ENCODE peak calls at places on chromosomes 13 and 19, in eight cellular contexts. One of them, this sample, is unnamed. For H3K36me3, the result is how much of the 10 kb centered on the place peaks cover.

GRCh38 chr19:37928527-37929286 is 21.7 kb downstream of the SIPA1L3 start:
- DNase-seq in heart right ventricle: no peak
- DNase-seq in adrenal gland: no peak
- DNase-seq in uterus: no peak
- DNase-seq in psoas muscle: no peak
- DNase-seq in CD4-positive, alpha-beta memory T cell: no peak
- DNase-seq in astrocyte: no peak
- DNase-seq in left lung: no peak
- DNase-seq in this sample: no peak

GRCh38 chr19:30074741-30075460 is 132.9 kb downstream of the URI1 start:
- DNase-seq in astrocyte: no peak
- DNase-seq in CD4-positive, alpha-beta memory T cell: no peak
- DNase-seq in adrenal gland: no peak
- DNase-seq in psoas muscle: peak
- DNase-seq in uterus: no peak
- DNase-seq in heart right ventricle: no peak
- DNase-seq in left lung: peak
- DNase-seq in this sample: no peak

GRCh38 chr13:36438594-36439483 is 6.5 kb downstream of the CCNA1 start:
- DNase-seq in left lung: no peak
- DNase-seq in astrocyte: no peak
- DNase-seq in psoas muscle: no peak
- DNase-seq in CD4-positive, alpha-beta memory T cell: no peak
- DNase-seq in adrenal gland: no peak
- DNase-seq in uterus: no peak
- DNase-seq in heart right ventricle: no peak
- DNase-seq in this sample: no peak

GRCh38 chr13:51257187-51257586 is 35.0 kb downstream of the FAM124A start:
- DNase-seq in psoas muscle: no peak
- DNase-seq in uterus: no peak
- DNase-seq in astrocyte: no peak
- DNase-seq in adrenal gland: no peak
- DNase-seq in heart right ventricle: no peak
- DNase-seq in left lung: no peak
- DNase-seq in CD4-positive, alpha-beta memory T cell: no peak
- DNase-seq in this sample: no peak

GRCh38 chr19:11887618-11888531 is at the start of gene ZNF69:
- DNase-seq in heart right ventricle: peak
- DNase-seq in CD4-positive, alpha-beta memory T cell: peak
- DNase-seq in left lung: peak
- DNase-seq in astrocyte: peak
- DNase-seq in adrenal gland: peak
- DNase-seq in psoas muscle: peak
- DNase-seq in uterus: peak
- DNase-seq in this sample: peak

GRCh38 chr19:10543420-10544241 is at the start of gene ATG4D:
- DNase-seq in heart right ventricle: peak
- DNase-seq in adrenal gland: peak
- DNase-seq in astrocyte: no peak
- DNase-seq in left lung: peak
- DNase-seq in CD4-positive, alpha-beta memory T cell: peak
- DNase-seq in psoas muscle: peak
- DNase-seq in uterus: peak
- DNase-seq in this sample: peak

GRCh38 chr19:18249834-18250233 is 23.6 kb upstream of the PDE4C start:
- DNase-seq in astrocyte: no peak
- DNase-seq in adrenal gland: no peak
- DNase-seq in psoas muscle: no peak
- DNase-seq in heart right ventricle: no peak
- DNase-seq in CD4-positive, alpha-beta memory T cell: no peak
- DNase-seq in left lung: no peak
- DNase-seq in uterus: no peak
- DNase-seq in this sample: no peak

GRCh38 chr13:87810391-87810801 is 139.2 kb downstream of the SLITRK5 start:
- DNase-seq in CD4-positive, alpha-beta memory T cell: no peak
- DNase-seq in adrenal gland: no peak
- DNase-seq in psoas muscle: no peak
- DNase-seq in heart right ventricle: no peak
- DNase-seq in uterus: no peak
- DNase-seq in astrocyte: no peak
- DNase-seq in left lung: no peak
- DNase-seq in this sample: no peak

GRCh38 chr13:73596382-73596781 is 537.6 kb downstream of the KLF5 start:
- DNase-seq in uterus: no peak
- DNase-seq in CD4-positive, alpha-beta memory T cell: no peak
- DNase-seq in heart right ventricle: no peak
- DNase-seq in astrocyte: no peak
- DNase-seq in psoas muscle: no peak
- DNase-seq in adrenal gland: no peak
- DNase-seq in left lung: no peak
- DNase-seq in this sample: no peak

GRCh38 chr19:41533691-41534090 is 42.3 kb upstream of the CEACAM21 start:
- DNase-seq in CD4-positive, alpha-beta memory T cell: no peak
- DNase-seq in heart right ventricle: no peak
- DNase-seq in uterus: no peak
- DNase-seq in astrocyte: no peak
- DNase-seq in adrenal gland: no peak
- DNase-seq in psoas muscle: no peak
- DNase-seq in left lung: no peak
- DNase-seq in this sample: no peak

DNA sequence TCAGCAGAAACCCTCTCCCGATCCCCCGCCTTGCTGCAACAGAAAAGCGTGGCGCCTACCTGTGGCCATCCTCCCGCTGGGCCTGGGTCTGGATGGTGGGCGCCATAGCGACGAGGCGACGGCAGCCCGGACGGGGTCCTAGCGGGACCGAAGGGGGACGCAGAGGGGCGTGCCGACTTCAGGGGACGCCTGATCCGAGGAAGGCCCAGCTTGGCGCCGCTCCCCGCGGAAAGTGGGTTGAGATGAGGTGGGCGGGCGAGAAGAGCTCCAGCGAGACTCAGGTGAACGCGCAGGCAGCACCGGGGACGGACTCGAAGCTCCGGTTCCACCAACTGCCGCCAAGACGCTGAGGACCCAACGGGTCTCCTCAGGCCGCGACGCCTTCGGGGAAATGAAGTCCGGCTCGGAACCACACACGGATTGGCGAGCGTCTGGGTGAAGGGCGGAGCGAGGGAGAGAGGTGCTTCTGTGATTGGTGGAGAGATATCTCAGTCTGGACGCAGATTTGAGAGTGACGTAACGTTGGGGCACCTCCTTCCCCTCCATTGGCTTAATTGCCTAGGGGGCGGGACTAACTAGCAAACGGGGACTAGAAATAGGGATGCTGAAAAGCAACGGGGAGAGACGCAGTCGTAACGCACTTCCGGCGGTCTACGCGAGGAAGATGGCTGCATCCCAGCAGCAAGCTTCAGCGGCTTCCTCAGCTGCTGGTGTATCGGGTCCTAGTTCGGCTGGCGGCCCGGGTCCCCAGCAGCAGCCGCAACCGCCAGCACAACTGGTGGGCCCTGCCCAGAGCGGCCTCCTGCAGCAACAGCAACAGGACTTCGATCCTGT is at the start of the genes MED29 and PAF1:
- DNase-seq in astrocyte: peak
- DNase-seq in CD4-positive, alpha-beta memory T cell: peak
- DNase-seq in heart right ventricle: peak
- DNase-seq in uterus: peak
- DNase-seq in adrenal gland: peak
- DNase-seq in left lung: peak
- DNase-seq in psoas muscle: peak
- DNase-seq in this sample: peak
- H3K36me3 ChIP-seq in astrocyte: under half
- H3K36me3 ChIP-seq in CD4-positive, alpha-beta memory T cell: half or more
- H3K36me3 ChIP-seq in heart right ventricle: under half
- H3K36me3 ChIP-seq in uterus: under half
- H3K36me3 ChIP-seq in adrenal gland: under half
- H3K36me3 ChIP-seq in left lung: under half
- H3K36me3 ChIP-seq in psoas muscle: half or more
- H3K36me3 ChIP-seq in this sample: under half

GRCh38 chr19:16134510-16134909 is 9.0 kb upstream of the HSH2D start:
- DNase-seq in psoas muscle: no peak
- DNase-seq in heart right ventricle: no peak
- DNase-seq in astrocyte: no peak
- DNase-seq in uterus: no peak
- DNase-seq in left lung: no peak
- DNase-seq in CD4-positive, alpha-beta memory T cell: no peak
- DNase-seq in adrenal gland: no peak
- DNase-seq in this sample: no peak
- H3K36me3 ChIP-seq in psoas muscle: under half
- H3K36me3 ChIP-seq in heart right ventricle: under half
- H3K36me3 ChIP-seq in astrocyte: under half
- H3K36me3 ChIP-seq in uterus: under half
- H3K36me3 ChIP-seq in left lung: under half
- H3K36me3 ChIP-seq in CD4-positive, alpha-beta memory T cell: under half
- H3K36me3 ChIP-seq in adrenal gland: under half
- H3K36me3 ChIP-seq in this sample: under half

GRCh38 chr13:41370736-41371135 is 59.7 kb downstream of the NAA16 start:
- DNase-seq in CD4-positive, alpha-beta memory T cell: no peak
- DNase-seq in uterus: no peak
- DNase-seq in heart right ventricle: no peak
- DNase-seq in adrenal gland: no peak
- DNase-seq in left lung: no peak
- DNase-seq in psoas muscle: no peak
- DNase-seq in astrocyte: no peak
- DNase-seq in this sample: no peak
- H3K36me3 ChIP-seq in CD4-positive, alpha-beta memory T cell: under half
- H3K36me3 ChIP-seq in uterus: under half
- H3K36me3 ChIP-seq in heart right ventricle: under half
- H3K36me3 ChIP-seq in adrenal gland: under half
- H3K36me3 ChIP-seq in left lung: under half
- H3K36me3 ChIP-seq in psoas muscle: half or more
- H3K36me3 ChIP-seq in astrocyte: under half
- H3K36me3 ChIP-seq in this sample: half or more

GRCh38 chr19:13966684-13967128 is 14.4 kb downstream of the DCAF15 start:
- DNase-seq in psoas muscle: no peak
- DNase-seq in adrenal gland: no peak
- DNase-seq in uterus: no peak
- DNase-seq in heart right ventricle: no peak
- DNase-seq in astrocyte: no peak
- DNase-seq in CD4-positive, alpha-beta memory T cell: no peak
- DNase-seq in left lung: no peak
- DNase-seq in this sample: no peak

GRCh38 chr19:13965377-13965896 is 13.1 kb downstream of the DCAF15 start:
- DNase-seq in adrenal gland: no peak
- DNase-seq in CD4-positive, alpha-beta memory T cell: no peak
- DNase-seq in uterus: no peak
- DNase-seq in psoas muscle: no peak
- DNase-seq in astrocyte: no peak
- DNase-seq in heart right ventricle: no peak
- DNase-seq in left lung: no peak
- DNase-seq in this sample: no peak

GRCh38 chr19:13964776-13965175 is 12.5 kb downstream of the DCAF15 start:
- DNase-seq in heart right ventricle: no peak
- DNase-seq in uterus: no peak
- DNase-seq in astrocyte: peak
- DNase-seq in CD4-positive, alpha-beta memory T cell: no peak
- DNase-seq in adrenal gland: no peak
- DNase-seq in psoas muscle: no peak
- DNase-seq in left lung: no peak
- DNase-seq in this sample: no peak

GRCh38 chr19:13968383-13968935 is 16.1 kb downstream of the DCAF15 start:
- DNase-seq in CD4-positive, alpha-beta memory T cell: no peak
- DNase-seq in uterus: no peak
- DNase-seq in psoas muscle: no peak
- DNase-seq in heart right ventricle: no peak
- DNase-seq in left lung: no peak
- DNase-seq in astrocyte: no peak
- DNase-seq in adrenal gland: no peak
- DNase-seq in this sample: no peak

GRCh38 chr19:13965926-13966683 is 13.8 kb downstream of the DCAF15 start:
- DNase-seq in adrenal gland: no peak
- DNase-seq in heart right ventricle: no peak
- DNase-seq in CD4-positive, alpha-beta memory T cell: no peak
- DNase-seq in uterus: no peak
- DNase-seq in left lung: no peak
- DNase-seq in astrocyte: no peak
- DNase-seq in psoas muscle: no peak
- DNase-seq in this sample: no peak
- H3K36me3 ChIP-seq in adrenal gland: under half
- H3K36me3 ChIP-seq in heart right ventricle: under half
- H3K36me3 ChIP-seq in CD4-positive, alpha-beta memory T cell: under half
- H3K36me3 ChIP-seq in uterus: under half
- H3K36me3 ChIP-seq in left lung: under half
- H3K36me3 ChIP-seq in astrocyte: under half
- H3K36me3 ChIP-seq in psoas muscle: half or more
- H3K36me3 ChIP-seq in this sample: under half

GRCh38 chr13:79528356-79528755 is 47.4 kb downstream of the NDFIP2 start:
- DNase-seq in heart right ventricle: no peak
- DNase-seq in astrocyte: no peak
- DNase-seq in psoas muscle: no peak
- DNase-seq in uterus: no peak
- DNase-seq in adrenal gland: no peak
- DNase-seq in left lung: no peak
- DNase-seq in CD4-positive, alpha-beta memory T cell: no peak
- DNase-seq in this sample: no peak
- H3K36me3 ChIP-seq in heart right ventricle: under half
- H3K36me3 ChIP-seq in astrocyte: under half
- H3K36me3 ChIP-seq in psoas muscle: under half
- H3K36me3 ChIP-seq in uterus: under half
- H3K36me3 ChIP-seq in adrenal gland: under half
- H3K36me3 ChIP-seq in left lung: under half
- H3K36me3 ChIP-seq in CD4-positive, alpha-beta memory T cell: under half
- H3K36me3 ChIP-seq in this sample: under half

GRCh38 chr19:16836906-16837362 is 7.7 kb downstream of the SIN3B start:
- DNase-seq in heart right ventricle: no peak
- DNase-seq in adrenal gland: no peak
- DNase-seq in CD4-positive, alpha-beta memory T cell: no peak
- DNase-seq in astrocyte: no peak
- DNase-seq in uterus: no peak
- DNase-seq in left lung: no peak
- DNase-seq in psoas muscle: no peak
- DNase-seq in this sample: no peak
- H3K36me3 ChIP-seq in heart right ventricle: under half
- H3K36me3 ChIP-seq in adrenal gland: under half
- H3K36me3 ChIP-seq in CD4-positive, alpha-beta memory T cell: under half
- H3K36me3 ChIP-seq in astrocyte: under half
- H3K36me3 ChIP-seq in uterus: under half
- H3K36me3 ChIP-seq in left lung: under half
- H3K36me3 ChIP-seq in psoas muscle: half or more
- H3K36me3 ChIP-seq in this sample: under half

DNA sequence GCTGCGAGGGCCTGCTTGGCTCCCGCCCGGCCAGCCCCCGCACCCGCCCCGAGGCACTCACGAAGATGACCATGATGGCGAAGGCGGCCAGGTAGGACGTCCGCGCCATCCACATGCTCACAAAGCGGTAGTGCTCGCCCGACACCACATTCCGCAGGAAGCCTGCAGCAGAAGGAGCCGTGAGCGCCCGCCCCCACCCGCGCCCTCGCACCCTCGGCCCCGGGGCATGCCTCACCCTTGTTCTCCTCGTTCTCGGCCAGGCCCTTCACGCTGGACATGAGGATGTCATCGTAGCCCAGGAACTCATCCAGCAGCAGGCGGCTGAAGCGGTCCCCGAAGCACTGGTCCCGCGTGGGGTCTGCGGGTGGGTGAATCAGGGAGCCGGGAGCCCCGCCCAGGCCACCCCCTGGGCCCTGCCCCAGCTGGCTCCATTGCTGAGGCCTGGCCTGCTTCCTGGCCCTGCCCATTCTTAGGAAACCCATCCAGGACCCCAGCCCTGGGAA is 9.0 kb downstream of the TMEM259 start:
- DNase-seq in uterus: no peak
- DNase-seq in adrenal gland: no peak
- DNase-seq in left lung: no peak
- DNase-seq in psoas muscle: no peak
- DNase-seq in CD4-positive, alpha-beta memory T cell: no peak
- DNase-seq in heart right ventricle: no peak
- DNase-seq in astrocyte: no peak
- DNase-seq in this sample: no peak
- H3K36me3 ChIP-seq in uterus: under half
- H3K36me3 ChIP-seq in adrenal gland: under half
- H3K36me3 ChIP-seq in left lung: under half
- H3K36me3 ChIP-seq in psoas muscle: half or more
- H3K36me3 ChIP-seq in CD4-positive, alpha-beta memory T cell: under half
- H3K36me3 ChIP-seq in heart right ventricle: under half
- H3K36me3 ChIP-seq in astrocyte: under half
- H3K36me3 ChIP-seq in this sample: under half